ENCODE peak calls at places on chromosome 12, in seven cellular contexts. One of them, this sample, is unnamed.
A peak's percentile ranks its signal among the peaks of the same experiment; 100 is the strongest.

GRCh38 chr12:116384629-116385485 is 107.4 kb upstream of the MED13L start:
- DNase-seq in pancreas: no peak
- DNase-seq in stomach: no peak
- DNase-seq in ELR: peak; percentile 64
- DNase-seq in RWPE1: no peak
- DNase-seq in brain microvascular endothelial cell: peak; percentile 45
- DNase-seq in GM04503: no peak
- DNase-seq in this sample: peak; percentile 59

GRCh38 chr12:19191563-19191962 is 62.0 kb downstream of the PLEKHA5 start:
- DNase-seq in brain microvascular endothelial cell: no peak
- DNase-seq in ELR: no peak
- DNase-seq in GM04503: no peak
- DNase-seq in stomach: no peak
- DNase-seq in pancreas: no peak
- DNase-seq in RWPE1: no peak
- DNase-seq in this sample: no peak

GRCh38 chr12:27940756-27941402 is 31.7 kb downstream of the PTHLH start:
- DNase-seq in pancreas: peak; percentile 61
- DNase-seq in RWPE1: peak; percentile 67
- DNase-seq in GM04503: no peak
- DNase-seq in stomach: peak; percentile 78
- DNase-seq in brain microvascular endothelial cell: peak; percentile 87
- DNase-seq in ELR: peak; percentile 83
- DNase-seq in this sample: peak; percentile 83

GRCh38 chr12:14981049-14981448 is 8.2 kb downstream of the PDE6H start:
- DNase-seq in GM04503: no peak
- DNase-seq in stomach: no peak
- DNase-seq in ELR: no peak
- DNase-seq in pancreas: no peak
- DNase-seq in RWPE1: no peak
- DNase-seq in brain microvascular endothelial cell: no peak
- DNase-seq in this sample: no peak

GRCh38 chr12:106724116-106724515 is 50.4 kb upstream of the RIC8B start:
- DNase-seq in pancreas: no peak
- DNase-seq in stomach: no peak
- DNase-seq in brain microvascular endothelial cell: no peak
- DNase-seq in GM04503: no peak
- DNase-seq in RWPE1: no peak
- DNase-seq in ELR: no peak
- DNase-seq in this sample: no peak

GRCh38 chr12:107331912-107332311 is 238.6 kb upstream of the CRY1 start:
- DNase-seq in ELR: no peak
- DNase-seq in pancreas: no peak
- DNase-seq in stomach: no peak
- DNase-seq in GM04503: no peak
- DNase-seq in RWPE1: no peak
- DNase-seq in brain microvascular endothelial cell: no peak
- DNase-seq in this sample: no peak

GRCh38 chr12:96048392-96048969 is 13.1 kb upstream of the LTA4H start:
- DNase-seq in brain microvascular endothelial cell: no peak
- DNase-seq in RWPE1: no peak
- DNase-seq in ELR: no peak
- DNase-seq in pancreas: no peak
- DNase-seq in stomach: no peak
- DNase-seq in GM04503: no peak
- DNase-seq in this sample: no peak

GRCh38 chr12:5210918-5211290 is 167.2 kb downstream of the KCNA5 start:
- DNase-seq in pancreas: no peak
- DNase-seq in GM04503: no peak
- DNase-seq in stomach: no peak
- DNase-seq in RWPE1: no peak
- DNase-seq in brain microvascular endothelial cell: no peak
- DNase-seq in ELR: no peak
- DNase-seq in this sample: no peak

GRCh38 chr12:124519741-124520140 is 47.7 kb downstream of the NCOR2 start:
- DNase-seq in GM04503: no peak
- DNase-seq in stomach: no peak
- DNase-seq in brain microvascular endothelial cell: no peak
- DNase-seq in pancreas: peak; percentile 61
- DNase-seq in RWPE1: no peak
- DNase-seq in ELR: no peak
- DNase-seq in this sample: no peak

GRCh38 chr12:132502149-132502881 is 12.4 kb downstream of the FBRSL1 start:
- DNase-seq in pancreas: peak; percentile 51
- DNase-seq in RWPE1: peak; percentile 51
- DNase-seq in brain microvascular endothelial cell: no peak
- DNase-seq in GM04503: no peak
- DNase-seq in stomach: no peak
- DNase-seq in ELR: no peak
- DNase-seq in this sample: no peak

GRCh38 chr12:10636124-10636523 is 22.7 kb upstream of the MAGOHB start:
- DNase-seq in RWPE1: no peak
- DNase-seq in stomach: peak; percentile 56
- DNase-seq in GM04503: no peak
- DNase-seq in pancreas: no peak
- DNase-seq in brain microvascular endothelial cell: no peak
- DNase-seq in ELR: no peak
- DNase-seq in this sample: no peak

GRCh38 chr12:124352839-124353238 is 57.9 kb downstream of the RFLNA start:
- DNase-seq in ELR: no peak
- DNase-seq in stomach: peak; percentile 73
- DNase-seq in RWPE1: no peak
- DNase-seq in pancreas: no peak
- DNase-seq in GM04503: peak; percentile 22
- DNase-seq in brain microvascular endothelial cell: peak; percentile 31
- DNase-seq in this sample: peak; percentile 73

GRCh38 chr12:6338955-6339761 is 2.7 kb downstream of the TNFRSF1A start:
- DNase-seq in pancreas: no peak
- DNase-seq in GM04503: no peak
- DNase-seq in brain microvascular endothelial cell: no peak
- DNase-seq in RWPE1: no peak
- DNase-seq in ELR: no peak
- DNase-seq in stomach: no peak
- DNase-seq in this sample: no peak

GRCh38 chr12:203462-204260 is 10.3 kb downstream of the SLC6A12 start:
- DNase-seq in brain microvascular endothelial cell: no peak
- DNase-seq in pancreas: no peak
- DNase-seq in stomach: no peak
- DNase-seq in RWPE1: no peak
- DNase-seq in GM04503: no peak
- DNase-seq in ELR: no peak
- DNase-seq in this sample: peak; percentile 72

GRCh38 chr12:27667540-27667939 is 28.7 kb upstream of the REP15 start:
- DNase-seq in brain microvascular endothelial cell: peak; percentile 94
- DNase-seq in RWPE1: no peak
- DNase-seq in pancreas: no peak
- DNase-seq in GM04503: peak; percentile 77
- DNase-seq in stomach: no peak
- DNase-seq in ELR: peak; percentile 30
- DNase-seq in this sample: no peak

GRCh38 chr12:2679068-2679815 is 115.5 kb upstream of the FKBP4 start:
- DNase-seq in brain microvascular endothelial cell: no peak
- DNase-seq in stomach: no peak
- DNase-seq in pancreas: no peak
- DNase-seq in ELR: no peak
- DNase-seq in RWPE1: no peak
- DNase-seq in GM04503: no peak
- DNase-seq in this sample: no peak

GRCh38 chr12:54589964-54590363 is 1.5 kb upstream of the PPP1R1A start:
- DNase-seq in pancreas: no peak
- DNase-seq in GM04503: no peak
- DNase-seq in stomach: no peak
- DNase-seq in brain microvascular endothelial cell: no peak
- DNase-seq in RWPE1: no peak
- DNase-seq in ELR: no peak
- DNase-seq in this sample: no peak

GRCh38 chr12:109678732-109679131 is 34.9 kb upstream of the FAM222A start:
- DNase-seq in ELR: no peak
- DNase-seq in brain microvascular endothelial cell: no peak
- DNase-seq in GM04503: no peak
- DNase-seq in RWPE1: no peak
- DNase-seq in stomach: no peak
- DNase-seq in pancreas: no peak
- DNase-seq in this sample: no peak

GRCh38 chr12:5511644-5512584 is 80.0 kb downstream of the NTF3 start:
- DNase-seq in ELR: peak; percentile 49
- DNase-seq in GM04503: no peak
- DNase-seq in brain microvascular endothelial cell: no peak
- DNase-seq in stomach: no peak
- DNase-seq in pancreas: no peak
- DNase-seq in RWPE1: no peak
- DNase-seq in this sample: peak; percentile 34

GRCh38 chr12:132677492-132677891 is 9.7 kb downstream of the POLE start:
- DNase-seq in RWPE1: no peak
- DNase-seq in brain microvascular endothelial cell: no peak
- DNase-seq in stomach: no peak
- DNase-seq in pancreas: no peak
- DNase-seq in ELR: no peak
- DNase-seq in GM04503: no peak
- DNase-seq in this sample: no peak

GRCh38 chr12:4833053-4833452 is 76.7 kb upstream of the KCNA1 start:
- DNase-seq in GM04503: no peak
- DNase-seq in stomach: no peak
- DNase-seq in pancreas: no peak
- DNase-seq in RWPE1: no peak
- DNase-seq in ELR: no peak
- DNase-seq in brain microvascular endothelial cell: no peak
- DNase-seq in this sample: no peak

GRCh38 chr12:110371408-110372055 is 32.0 kb downstream of the ANAPC7 start:
- DNase-seq in stomach: no peak
- DNase-seq in GM04503: no peak
- DNase-seq in ELR: no peak
- DNase-seq in RWPE1: no peak
- DNase-seq in brain microvascular endothelial cell: peak; percentile 17
- DNase-seq in pancreas: no peak
- DNase-seq in this sample: no peak

GRCh38 chr12:52062167-52063080 is 7.4 kb upstream of the ATG101 start:
- DNase-seq in brain microvascular endothelial cell: no peak
- DNase-seq in pancreas: peak; percentile 27
- DNase-seq in stomach: no peak
- DNase-seq in ELR: no peak
- DNase-seq in GM04503: no peak
- DNase-seq in RWPE1: no peak
- DNase-seq in this sample: no peak

GRCh38 chr12:116130431-116130830 is 147.1 kb downstream of the MED13L start:
- DNase-seq in RWPE1: no peak
- DNase-seq in GM04503: no peak
- DNase-seq in brain microvascular endothelial cell: peak; percentile 26
- DNase-seq in stomach: no peak
- DNase-seq in pancreas: no peak
- DNase-seq in ELR: peak; percentile 44
- DNase-seq in this sample: no peak

GRCh38 chr12:119988788-119989618 is at the start of gene BICDL1:
- DNase-seq in ELR: peak; percentile 62
- DNase-seq in RWPE1: peak; percentile 96
- DNase-seq in GM04503: no peak
- DNase-seq in brain microvascular endothelial cell: no peak
- DNase-seq in stomach: peak; percentile 97
- DNase-seq in pancreas: peak; percentile 94
- DNase-seq in this sample: peak; percentile 93

GRCh38 chr12:122874081-122874480 is 21.8 kb downstream of the VPS37B start:
- DNase-seq in RWPE1: no peak
- DNase-seq in ELR: no peak
- DNase-seq in GM04503: no peak
- DNase-seq in pancreas: no peak
- DNase-seq in stomach: peak; percentile 25
- DNase-seq in brain microvascular endothelial cell: no peak
- DNase-seq in this sample: no peak

GRCh38 chr12:9648701-9649531 is 20.6 kb upstream of the CLEC2D start:
- DNase-seq in ELR: peak; percentile 45
- DNase-seq in brain microvascular endothelial cell: no peak
- DNase-seq in pancreas: no peak
- DNase-seq in stomach: no peak
- DNase-seq in GM04503: no peak
- DNase-seq in RWPE1: no peak
- DNase-seq in this sample: no peak

GRCh38 chr12:109475993-109476806 is 900 bp downstream of the KCTD10 start:
- DNase-seq in stomach: no peak
- DNase-seq in brain microvascular endothelial cell: no peak
- DNase-seq in pancreas: no peak
- DNase-seq in GM04503: no peak
- DNase-seq in ELR: peak; percentile 27
- DNase-seq in RWPE1: no peak
- DNase-seq in this sample: no peak

GRCh38 chr12:107322063-107322462 is 228.7 kb upstream of the CRY1 start:
- DNase-seq in RWPE1: no peak
- DNase-seq in ELR: no peak
- DNase-seq in stomach: no peak
- DNase-seq in brain microvascular endothelial cell: no peak
- DNase-seq in pancreas: no peak
- DNase-seq in GM04503: no peak
- DNase-seq in this sample: no peak

GRCh38 chr12:25755681-25756260 is 202.7 kb upstream of the LMNTD1 start:
- DNase-seq in stomach: no peak
- DNase-seq in RWPE1: peak; percentile 21
- DNase-seq in brain microvascular endothelial cell: peak; percentile 52
- DNase-seq in pancreas: no peak
- DNase-seq in GM04503: no peak
- DNase-seq in ELR: peak; percentile 35
- DNase-seq in this sample: no peak

GRCh38 chr12:95994476-95994875 is 1.7 kb downstream of the HAL start:
- DNase-seq in RWPE1: no peak
- DNase-seq in GM04503: no peak
- DNase-seq in stomach: no peak
- DNase-seq in ELR: no peak
- DNase-seq in pancreas: no peak
- DNase-seq in brain microvascular endothelial cell: no peak
- DNase-seq in this sample: no peak

GRCh38 chr12:120677765-120678473 is 9.0 kb upstream of the MLEC start:
- DNase-seq in stomach: no peak
- DNase-seq in RWPE1: no peak
- DNase-seq in pancreas: no peak
- DNase-seq in ELR: peak; percentile 72
- DNase-seq in brain microvascular endothelial cell: peak; percentile 32
- DNase-seq in GM04503: no peak
- DNase-seq in this sample: no peak

GRCh38 chr12:116018282-116018681 is 259.2 kb downstream of the MED13L start:
- DNase-seq in brain microvascular endothelial cell: no peak
- DNase-seq in GM04503: no peak
- DNase-seq in RWPE1: no peak
- DNase-seq in stomach: peak; percentile 35
- DNase-seq in ELR: no peak
- DNase-seq in pancreas: no peak
- DNase-seq in this sample: no peak